ENCODE peak calls at places on chromosomes 16 and 17, in four cellular contexts. K, V, A and Q are unnamed samples.

GRCh38 chr17:33277436-33278100 is 15.5 kb downstream of the ASIC2 start:
- DNase-seq in K (no peak), V (no peak), A (no peak), Q (no peak)

GRCh38 chr17:63452979-63453551 is 7.0 kb upstream of the CYB561 start:
- DNase-seq in K (no peak), V (no peak), A (no peak), Q (no peak)

GRCh38 chr16:31085371-31085770 is 3.4 kb downstream of the PRSS53 start:
- DNase-seq in K (no peak), V (no peak), A (no peak), Q (no peak)

GRCh38 chr16:23538919-23539278 is 18.3 kb downstream of the EARS2 start:
- DNase-seq in K (no peak), V (no peak), A (no peak), Q (no peak)

GRCh38 chr17:74430706-74431567 is 951 bp upstream of the GPRC5C start:
- DNase-seq in K (peak; percentile 40), V (peak; percentile 98), A (peak; percentile 47), Q (peak; percentile 58)

GRCh38 chr17:44144966-44145739 is 3.4 kb downstream of the HROB start:
- DNase-seq in K (no peak), V (no peak), A (no peak), Q (no peak)

GRCh38 chr17:38550661-38551060 is 55.1 kb downstream of the SRCIN1 start:
- DNase-seq in K (no peak), V (no peak), A (no peak), Q (no peak)

GRCh38 chr17:63834431-63835166 is 7.1 kb upstream of the FTSJ3 start:
- DNase-seq in K (no peak), V (peak; percentile 75), A (no peak), Q (peak; percentile 83)

GRCh38 chr16:54936979-54937672 is 6.5 kb downstream of the IRX5 start:
- DNase-seq in K (no peak), V (no peak), A (no peak), Q (peak; percentile 56)

GRCh38 chr17:29617481-29618271 is 5.0 kb downstream of the CORO6 start:
- DNase-seq in K (peak; percentile 14), V (peak; percentile 92), A (peak; percentile 56), Q (peak; percentile 92)

GRCh38 chr16:85090873-85091521 is 21.3 kb downstream of the CIBAR2 start:
- DNase-seq in K (no peak), V (no peak), A (no peak), Q (no peak)

GRCh38 chr16:35431829-35432663 is 1972.6 kb downstream of the TP53TG3F start:
- DNase-seq in K (no peak), V (peak; percentile 4), A (no peak), Q (peak; percentile 35)

GRCh38 chr16:2362218-2362617 is 21.7 kb upstream of the ABCA3 start:
- DNase-seq in K (no peak), V (no peak), A (no peak), Q (peak; percentile 18)

GRCh38 chr16:76976101-76976500 is 214.9 kb upstream of the MON1B start:
- DNase-seq in K (no peak), V (no peak), A (no peak), Q (no peak)

GRCh38 chr17:58219007-58219788 is at the start of gene MKS1:
- DNase-seq in K (peak; percentile 85), V (peak; percentile 97), A (peak; percentile 82), Q (peak; percentile 98)

GRCh38 chr16:10410469-10410868 is 24.6 kb downstream of the ATF7IP2 start:
- DNase-seq in K (no peak), V (no peak), A (no peak), Q (no peak)

GRCh38 chr17:56735842-56736241 is 97.9 kb downstream of the C17orf67 start:
- DNase-seq in K (no peak), V (no peak), A (no peak), Q (no peak)

GRCh38 chr16:73010150-73010676 is 37.7 kb downstream of the ZFHX3 start:
- DNase-seq in K (peak; percentile 12), V (peak; percentile 90), A (no peak), Q (peak; percentile 4)

GRCh38 chr17:21283482-21284318 is 811 bp upstream of the MAP2K3 start:
- DNase-seq in K (no peak), V (no peak), A (no peak), Q (no peak)

GRCh38 chr17:43669971-43670644 is 8.4 kb upstream of the MEOX1 start:
- DNase-seq in K (no peak), V (peak; percentile 68), A (no peak), Q (no peak)

GRCh38 chr17:34988644-34989043 is 8.3 kb downstream of the LIG3 start:
- DNase-seq in K (no peak), V (no peak), A (no peak), Q (no peak)

GRCh38 chr17:70797166-70797565 is 627.8 kb downstream of the KCNJ2 start:
- DNase-seq in K (no peak), V (no peak), A (no peak), Q (peak; percentile 63)

GRCh38 chr16:79571065-79571697 is 29.4 kb downstream of the MAF start:
- DNase-seq in K (no peak), V (no peak), A (no peak), Q (no peak)

GRCh38 chr17:19747829-19748806 is at the start of gene ALDH3A1:
- DNase-seq in K (no peak), V (peak; percentile 72), A (no peak), Q (no peak)

GRCh38 chr16:19136549-19137196 is 22.9 kb downstream of the ITPRIPL2 start:
- DNase-seq in K (peak; percentile 7), V (no peak), A (no peak), Q (no peak)

GRCh38 chr17:81866440-81867122 is 4.6 kb downstream of the ARHGDIA start:
- DNase-seq in K (no peak), V (no peak), A (no peak), Q (peak; percentile 59)

GRCh38 chr16:25184771-25185170 is 32.0 kb upstream of the AQP8 start:
- DNase-seq in K (no peak), V (no peak), A (no peak), Q (no peak)